ENCODE peak calls at places on chromosomes 5 and 9, in five cellular contexts. T is lung microvascular endothelial cell; Q is activated naive CD4-positive, alpha-beta T cell; F is effector memory CD4-positive, alpha-beta T cell; C is T-cell. P is an unnamed sample.

GRCh38 chr9:128498911-128499310 is 5.6 kb upstream of the GLE1 start:
- DNase-seq in T (no peak), Q (no peak), F (no peak), C (no peak), P (no peak)

GRCh38 chr5:170070556-170071412 is 34.9 kb upstream of the FOXI1 start:
- DNase-seq in T (peak), Q (no peak), F (no peak), C (peak), P (no peak)

GRCh38 chr9:78567693-78568092 is 270.8 kb downstream of the PSAT1 start:
- DNase-seq in T (no peak), Q (no peak), F (no peak), C (no peak), P (no peak)

GRCh38 chr5:59529286-59529685 is 364.2 kb downstream of the PDE4D start:
- DNase-seq in T (no peak), Q (no peak), F (no peak), C (no peak), P (no peak)

GRCh38 chr9:98983295-98984268 is 39.9 kb downstream of the COL15A1 start:
- DNase-seq in T (no peak), Q (no peak), F (no peak), C (no peak), P (no peak)

GRCh38 chr9:21777701-21778100 is 24.7 kb upstream of the MTAP start:
- DNase-seq in T (no peak), Q (no peak), F (no peak), C (no peak), P (no peak)

GRCh38 chr5:173655196-173655797 is 38.8 kb upstream of the BOD1 start:
- DNase-seq in T (no peak), Q (no peak), F (no peak), C (no peak), P (no peak)

GRCh38 chr9:133369923-133370322 is 5.9 kb downstream of the SURF4 start:
- DNase-seq in T (no peak), Q (no peak), F (no peak), C (no peak), P (no peak)

GRCh38 chr9:121783523-121784507 is 132.4 kb downstream of the DAB2IP start:
- DNase-seq in T (no peak), Q (no peak), F (no peak), C (no peak), P (no peak)

P was measured in NCI-H446 treated with DMSO at 0.1 percent for 48 hours.